ENCODE peak calls at places on chromosome 3, in five cellular contexts. One of them, this sample, is unnamed.

GRCh38 chr3:155491696-155492095 is 198.2 kb upstream of the STRIT1 start:
- DNase-seq in K562: no peak
- DNase-seq in H1: no peak
- DNase-seq in HepG2: no peak
- DNase-seq in SK-N-SH: no peak
- DNase-seq in this sample: no peak

GRCh38 chr3:123632161-123632655 is 47.4 kb upstream of the HACD2 start:
- DNase-seq in SK-N-SH: no peak
- DNase-seq in H1: no peak
- DNase-seq in HepG2: no peak
- DNase-seq in K562: no peak
- DNase-seq in this sample: no peak

GRCh38 chr3:114827495-114827894 is 319.6 kb downstream of the ZBTB20 start:
- DNase-seq in H1: no peak
- DNase-seq in SK-N-SH: peak
- DNase-seq in HepG2: peak
- DNase-seq in K562: peak
- DNase-seq in this sample: peak

GRCh38 chr3:148789156-148789555 is 38.5 kb upstream of the CPB1 start:
- DNase-seq in HepG2: no peak
- DNase-seq in H1: no peak
- DNase-seq in K562: no peak
- DNase-seq in SK-N-SH: no peak
- DNase-seq in this sample: no peak

GRCh38 chr3:8741581-8742355 is 8.2 kb downstream of the CAV3 start:
- DNase-seq in K562: peak
- DNase-seq in HepG2: peak
- DNase-seq in H1: no peak
- DNase-seq in SK-N-SH: peak
- DNase-seq in this sample: no peak

GRCh38 chr3:130412991-130413390 is 67.5 kb downstream of the COL6A5 start:
- DNase-seq in H1: no peak
- DNase-seq in SK-N-SH: no peak
- DNase-seq in K562: no peak
- DNase-seq in HepG2: no peak
- DNase-seq in this sample: no peak

GRCh38 chr3:65833761-65834505 is 204.8 kb downstream of the MAGI1 start:
- DNase-seq in HepG2: no peak
- DNase-seq in H1: no peak
- DNase-seq in SK-N-SH: no peak
- DNase-seq in K562: no peak
- DNase-seq in this sample: no peak

GRCh38 chr3:62027796-62028195 is 345.6 kb downstream of the FEZF2 start:
- DNase-seq in K562: no peak
- DNase-seq in H1: no peak
- DNase-seq in HepG2: no peak
- DNase-seq in SK-N-SH: no peak
- DNase-seq in this sample: no peak

GRCh38 chr3:156416846-156417581 is 137.9 kb downstream of the SSR3 start:
- DNase-seq in H1: no peak
- DNase-seq in HepG2: no peak
- DNase-seq in K562: no peak
- DNase-seq in SK-N-SH: peak
- DNase-seq in this sample: no peak

GRCh38 chr3:120013481-120013880 is 80.8 kb downstream of the GSK3B start:
- DNase-seq in H1: no peak
- DNase-seq in K562: no peak
- DNase-seq in HepG2: no peak
- DNase-seq in SK-N-SH: no peak
- DNase-seq in this sample: no peak

GRCh38 chr3:121482651-121483050 is 63.1 kb downstream of the POLQ start:
- DNase-seq in H1: no peak
- DNase-seq in K562: no peak
- DNase-seq in SK-N-SH: no peak
- DNase-seq in HepG2: no peak
- DNase-seq in this sample: no peak

GRCh38 chr3:194908972-194909371 is 223.3 kb downstream of the FAM43A start:
- DNase-seq in K562: no peak
- DNase-seq in HepG2: no peak
- DNase-seq in H1: no peak
- DNase-seq in SK-N-SH: peak
- DNase-seq in this sample: no peak
- TF ChIP-seq JUND in K562: no peak
- TF ChIP-seq JUND in HepG2: no peak
- TF ChIP-seq JUND in H1: no peak
- TF ChIP-seq JUND in SK-N-SH: no peak
- TF ChIP-seq JUND in this sample: no peak

DNA sequence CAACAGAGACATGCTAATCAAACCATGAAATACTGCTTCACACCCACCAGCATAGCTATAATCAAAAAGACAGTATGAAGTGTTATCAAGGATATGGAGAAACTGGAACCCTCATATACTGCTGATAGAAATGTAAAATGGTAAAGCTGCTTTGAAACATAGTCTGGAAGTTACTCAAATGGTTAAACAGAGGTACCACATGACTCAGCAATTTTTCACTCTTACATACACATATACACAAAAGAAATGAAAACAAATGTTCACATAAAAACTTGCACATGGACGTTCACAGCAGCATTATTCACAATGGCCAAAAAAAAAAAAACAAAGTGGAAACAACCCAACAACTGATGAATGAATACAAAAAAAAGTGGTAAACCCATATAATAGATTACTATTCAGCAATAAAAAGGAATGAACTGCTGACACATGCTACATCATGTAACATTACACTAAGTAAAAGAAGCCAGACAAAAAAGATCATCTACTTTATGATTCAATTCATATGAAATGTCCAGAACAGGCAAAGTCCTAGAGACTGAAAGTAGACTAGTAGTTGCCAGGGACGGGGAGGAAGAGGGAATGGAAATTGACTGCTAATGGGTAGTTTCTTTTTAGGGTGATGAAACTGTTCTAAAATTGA is 23.2 kb downstream of the ZNF148 start:
- DNase-seq in HepG2: no peak
- DNase-seq in H1: no peak
- DNase-seq in SK-N-SH: no peak
- DNase-seq in K562: no peak
- DNase-seq in this sample: no peak
- TF ChIP-seq JUND in HepG2: no peak
- TF ChIP-seq JUND in H1: no peak
- TF ChIP-seq JUND in SK-N-SH: no peak
- TF ChIP-seq JUND in K562: peak
- TF ChIP-seq JUND in this sample: no peak

GRCh38 chr3:17065881-17066280 is 181.1 kb downstream of the PLCL2 start:
- DNase-seq in HepG2: no peak
- DNase-seq in SK-N-SH: no peak
- DNase-seq in K562: no peak
- DNase-seq in H1: no peak
- DNase-seq in this sample: no peak
- TF ChIP-seq JUND in HepG2: no peak
- TF ChIP-seq JUND in SK-N-SH: no peak
- TF ChIP-seq JUND in K562: peak
- TF ChIP-seq JUND in H1: no peak
- TF ChIP-seq JUND in this sample: no peak

GRCh38 chr3:126858887-126859286 is 124.0 kb upstream of the PLXNA1 start:
- DNase-seq in SK-N-SH: no peak
- DNase-seq in HepG2: no peak
- DNase-seq in K562: no peak
- DNase-seq in H1: no peak
- DNase-seq in this sample: no peak
- TF ChIP-seq JUND in SK-N-SH: peak
- TF ChIP-seq JUND in HepG2: no peak
- TF ChIP-seq JUND in K562: no peak
- TF ChIP-seq JUND in H1: no peak
- TF ChIP-seq JUND in this sample: no peak

GRCh38 chr3:22176911-22177310 is 425.9 kb upstream of the ZNF385D start:
- DNase-seq in SK-N-SH: no peak
- DNase-seq in HepG2: no peak
- DNase-seq in K562: no peak
- DNase-seq in H1: no peak
- DNase-seq in this sample: no peak

GRCh38 chr3:22172964-22173363 is 422.0 kb upstream of the ZNF385D start:
- DNase-seq in H1: no peak
- DNase-seq in K562: no peak
- DNase-seq in HepG2: no peak
- DNase-seq in SK-N-SH: no peak
- DNase-seq in this sample: no peak

GRCh38 chr3:22170370-22170769 is 419.4 kb upstream of the ZNF385D start:
- DNase-seq in K562: no peak
- DNase-seq in SK-N-SH: no peak
- DNase-seq in HepG2: no peak
- DNase-seq in H1: no peak
- DNase-seq in this sample: no peak

DNA sequence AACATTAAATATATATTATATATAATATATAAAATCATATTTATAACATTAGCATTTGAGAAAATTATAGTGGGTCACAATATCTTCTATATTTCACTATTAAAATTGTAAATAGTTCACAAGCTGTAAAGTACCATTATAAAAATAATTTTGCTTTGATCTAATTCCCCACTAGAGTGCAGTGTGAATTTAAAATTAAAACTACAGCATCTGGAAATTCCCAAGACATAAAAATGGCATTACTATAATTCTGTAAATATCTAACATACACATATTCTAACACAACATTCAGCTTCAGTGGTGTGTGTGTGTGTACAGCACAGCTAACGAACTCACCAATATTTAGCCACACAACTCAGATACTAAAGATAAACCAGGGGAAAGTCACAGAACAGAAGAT is 424.9 kb upstream of the ZNF385D start:
- DNase-seq in H1: no peak
- DNase-seq in K562: no peak
- DNase-seq in SK-N-SH: peak
- DNase-seq in HepG2: no peak
- DNase-seq in this sample: no peak
- TF ChIP-seq JUND in H1: no peak
- TF ChIP-seq JUND in K562: no peak
- TF ChIP-seq JUND in SK-N-SH: no peak
- TF ChIP-seq JUND in HepG2: no peak
- TF ChIP-seq JUND in this sample: no peak

GRCh38 chr3:141784096-141784495 is 20.9 kb downstream of the GRK7 start:
- DNase-seq in HepG2: no peak
- DNase-seq in SK-N-SH: no peak
- DNase-seq in K562: no peak
- DNase-seq in H1: no peak
- DNase-seq in this sample: no peak

GRCh38 chr3:141777957-141778813 is 15.0 kb downstream of the GRK7 start:
- DNase-seq in K562: no peak
- DNase-seq in SK-N-SH: no peak
- DNase-seq in HepG2: no peak
- DNase-seq in H1: no peak
- DNase-seq in this sample: no peak

GRCh38 chr3:141779667-141780066 is 16.5 kb downstream of the GRK7 start:
- DNase-seq in H1: no peak
- DNase-seq in K562: no peak
- DNase-seq in SK-N-SH: no peak
- DNase-seq in HepG2: no peak
- DNase-seq in this sample: no peak

GRCh38 chr3:141783632-141784031 is 20.4 kb downstream of the GRK7 start:
- DNase-seq in SK-N-SH: no peak
- DNase-seq in HepG2: no peak
- DNase-seq in K562: no peak
- DNase-seq in H1: no peak
- DNase-seq in this sample: no peak

DNA sequence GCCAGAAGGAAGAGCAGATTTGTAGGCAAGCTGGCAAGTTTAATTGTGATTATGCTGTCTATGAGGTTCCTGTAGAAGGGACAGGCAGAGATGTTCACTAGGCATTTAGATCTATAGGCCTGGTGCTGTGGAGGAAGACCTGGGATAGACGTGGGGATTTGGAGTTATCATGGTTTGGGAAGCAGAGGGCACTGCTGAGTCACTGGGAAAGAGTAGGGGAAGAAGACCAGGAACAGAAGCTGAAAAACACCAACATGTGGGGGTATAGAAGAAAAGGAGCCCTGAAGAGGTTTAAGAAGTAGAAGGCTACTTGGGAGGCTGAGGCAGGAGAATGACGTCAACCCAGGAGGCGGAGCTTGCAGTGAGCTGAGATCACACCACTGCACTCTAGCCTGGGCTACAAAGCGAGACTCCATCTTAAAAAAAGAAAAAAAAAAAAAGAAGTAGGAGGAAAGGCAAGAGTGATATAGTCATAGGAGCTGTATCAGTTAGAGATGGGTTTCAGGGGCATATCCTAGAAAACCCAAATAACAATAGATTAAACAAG is 19.3 kb downstream of the GRK7 start:
- DNase-seq in K562: peak
- DNase-seq in HepG2: no peak
- DNase-seq in H1: no peak
- DNase-seq in SK-N-SH: no peak
- DNase-seq in this sample: peak
- TF ChIP-seq JUND in K562: no peak
- TF ChIP-seq JUND in HepG2: no peak
- TF ChIP-seq JUND in H1: no peak
- TF ChIP-seq JUND in SK-N-SH: no peak
- TF ChIP-seq JUND in this sample: no peak

GRCh38 chr3:189724366-189724765 is 93.2 kb downstream of the TP63 start:
- DNase-seq in K562: no peak
- DNase-seq in HepG2: no peak
- DNase-seq in H1: no peak
- DNase-seq in SK-N-SH: no peak
- DNase-seq in this sample: no peak
- TF ChIP-seq JUND in K562: no peak
- TF ChIP-seq JUND in HepG2: no peak
- TF ChIP-seq JUND in H1: no peak
- TF ChIP-seq JUND in SK-N-SH: no peak
- TF ChIP-seq JUND in this sample: no peak

GRCh38 chr3:140832883-140833282 is 108.8 kb upstream of the SLC25A36 start:
- DNase-seq in HepG2: no peak
- DNase-seq in SK-N-SH: no peak
- DNase-seq in K562: no peak
- DNase-seq in H1: no peak
- DNase-seq in this sample: no peak
- TF ChIP-seq JUND in HepG2: no peak
- TF ChIP-seq JUND in SK-N-SH: no peak
- TF ChIP-seq JUND in K562: no peak
- TF ChIP-seq JUND in H1: no peak
- TF ChIP-seq JUND in this sample: no peak

GRCh38 chr3:56075089-56075488 is 393.2 kb downstream of the ERC2 start:
- DNase-seq in SK-N-SH: no peak
- DNase-seq in K562: no peak
- DNase-seq in HepG2: no peak
- DNase-seq in H1: no peak
- DNase-seq in this sample: no peak
- TF ChIP-seq JUND in SK-N-SH: no peak
- TF ChIP-seq JUND in K562: no peak
- TF ChIP-seq JUND in HepG2: no peak
- TF ChIP-seq JUND in H1: no peak
- TF ChIP-seq JUND in this sample: no peak